ENCODE peak calls at places on chromosomes 11 and 22, in eight cellular contexts. J is tibial nerve; X is HL-60; C is body of pancreas; P is SK-N-SH; N is uterus; E is breast epithelium; A is CD8-positive, alpha-beta memory T cell. R is an unnamed sample.

GRCh38 chr22:23705358-23705757 is 14.5 kb downstream of the RGL4 start:
- DNase-seq in J (no peak), X (no peak), C (no peak), P (no peak), N (no peak), E (no peak), A (no peak), R (no peak)

GRCh38 chr11:67731583-67731982 is 57.2 kb upstream of the ALDH3B2 start:
- DNase-seq in J (no peak), X (no peak), C (no peak), P (peak), N (no peak), E (no peak), A (no peak), R (no peak)

GRCh38 chr11:86519064-86519911 is 144.6 kb downstream of the CCDC81 start:
- DNase-seq in J (no peak), X (no peak), C (no peak), P (no peak), N (peak), E (peak), A (no peak), R (peak)

GRCh38 chr22:32202539-32203180 is 2.2 kb downstream of the RFPL2 start:
- DNase-seq in J (no peak), X (peak), C (peak), P (peak), N (no peak), E (no peak), A (no peak), R (no peak)

GRCh38 chr11:90919332-90919731 is 696.5 kb upstream of the CHORDC1 start:
- DNase-seq in J (no peak), X (no peak), C (no peak), P (no peak), N (no peak), E (no peak), A (no peak), R (no peak)

GRCh38 chr11:74380746-74381439 is 17.3 kb downstream of the PGM2L1 start:
- DNase-seq in J (no peak), X (no peak), C (peak), P (no peak), N (no peak), E (peak), A (no peak), R (no peak)

GRCh38 chr11:14578551-14578956 is 58.4 kb upstream of the PSMA1 start:
- DNase-seq in J (peak), X (peak), C (peak), P (peak), N (no peak), E (no peak), A (peak), R (no peak)

GRCh38 chr22:20243545-20244249 is 24.4 kb downstream of the RTN4R start:
- DNase-seq in J (no peak), X (peak), C (peak), P (peak), N (peak), E (peak), A (peak), R (peak)

GRCh38 chr22:44473166-44473565 is 24.9 kb downstream of the RTL6 start:
- DNase-seq in J (no peak), X (no peak), C (no peak), P (no peak), N (no peak), E (no peak), A (no peak), R (no peak)

GRCh38 chr11:119091083-119091650 is 6.5 kb downstream of the HMBS start:
- DNase-seq in J (no peak), X (no peak), C (no peak), P (no peak), N (no peak), E (no peak), A (no peak), R (no peak)

GRCh38 chr11:120061761-120062560 is 76.0 kb downstream of the TRIM29 start:
- DNase-seq in J (no peak), X (no peak), C (no peak), P (no peak), N (peak), E (peak), A (peak), R (no peak)

GRCh38 chr22:39647836-39648500 is 77.4 kb downstream of the CACNA1I start:
- DNase-seq in J (no peak), X (no peak), C (no peak), P (no peak), N (no peak), E (no peak), A (no peak), R (no peak)

GRCh38 chr11:2258501-2259465 is 11.6 kb downstream of the ASCL2 start:
- DNase-seq in J (no peak), X (no peak), C (peak), P (no peak), N (no peak), E (no peak), A (no peak), R (no peak)

GRCh38 chr11:130760515-130761125 is 155.7 kb downstream of the SNX19 start:
- DNase-seq in J (no peak), X (no peak), C (no peak), P (no peak), N (no peak), E (no peak), A (no peak), R (no peak)

GRCh38 chr11:112961146-112961668 is at the start of gene NCAM1:
- DNase-seq in J (peak), X (peak), C (peak), P (peak), N (peak), E (no peak), A (no peak), R (no peak)

GRCh38 chr11:2302280-2302843 is 549 bp downstream of the TSPAN32 start:
- DNase-seq in J (no peak), X (peak), C (no peak), P (peak), N (no peak), E (peak), A (no peak), R (no peak)

GRCh38 chr11:93728792-93729128 is 12.5 kb downstream of the TAF1D start:
- DNase-seq in J (no peak), X (no peak), C (no peak), P (no peak), N (no peak), E (no peak), A (no peak), R (no peak)
- H3K27ac ChIP-seq in J (no peak), X (peak), C (no peak), P (peak), N (no peak), E (no peak), A (no peak), R (no peak)

GRCh38 chr11:59754494-59754858 is 700 bp upstream of the STX3 start:
- DNase-seq in J (no peak), X (no peak), C (no peak), P (peak), N (no peak), E (no peak), A (no peak), R (no peak)

GRCh38 chr11:59756845-59757244 is 1.7 kb downstream of the STX3 start:
- DNase-seq in J (no peak), X (peak), C (peak), P (no peak), N (peak), E (peak), A (no peak), R (no peak)

GRCh38 chr11:59754859-59755700 is at the start of gene STX3:
- DNase-seq in J (peak), X (peak), C (peak), P (peak), N (peak), E (peak), A (peak), R (no peak)

GRCh38 chr11:59755701-59756495 is 722 bp downstream of the STX3 start:
- DNase-seq in J (peak), X (peak), C (peak), P (peak), N (peak), E (peak), A (peak), R (peak)

DNA sequence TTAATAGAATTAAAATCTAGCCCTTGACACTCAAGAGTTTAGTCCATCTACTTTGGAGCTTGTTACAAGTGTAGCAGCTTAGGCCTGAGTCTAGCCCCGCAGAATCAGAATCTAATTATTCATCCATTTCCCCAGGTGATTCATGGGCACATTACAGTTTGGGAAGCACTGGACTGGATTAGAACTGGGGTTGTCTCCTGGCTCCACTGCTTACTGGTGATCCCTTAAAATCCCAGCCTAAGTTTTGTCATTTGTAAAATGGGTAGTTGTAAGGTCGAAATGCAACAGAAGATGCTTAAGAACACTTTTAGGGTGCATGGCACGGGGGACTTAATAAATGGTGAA is 1.3 kb downstream of the STX3 start:
- DNase-seq in J (no peak), X (no peak), C (no peak), P (no peak), N (no peak), E (no peak), A (no peak), R (no peak)
- H3K4me3 ChIP-seq in J (peak), X (peak), C (no peak), P (peak), N (no peak), E (peak), A (peak), R (peak)

GRCh38 chr11:111077938-111078337 is 167.6 kb upstream of the POU2AF2 start:
- DNase-seq in J (no peak), X (no peak), C (no peak), P (no peak), N (no peak), E (no peak), A (no peak), R (no peak)
- H3K27ac ChIP-seq in J (no peak), X (no peak), C (no peak), P (no peak), N (no peak), E (no peak), A (no peak), R (no peak)

GRCh38 chr11:115656041-115656440 is 151.8 kb upstream of the CADM1 start:
- DNase-seq in J (no peak), X (no peak), C (no peak), P (no peak), N (no peak), E (no peak), A (no peak), R (no peak)

GRCh38 chr11:115660072-115660805 is 156.0 kb upstream of the CADM1 start:
- DNase-seq in J (no peak), X (no peak), C (no peak), P (no peak), N (no peak), E (no peak), A (no peak), R (no peak)

GRCh38 chr11:115656684-115657083 is 152.5 kb upstream of the CADM1 start:
- DNase-seq in J (no peak), X (no peak), C (no peak), P (no peak), N (no peak), E (no peak), A (no peak), R (no peak)

GRCh38 chr11:115657586-115657985 is 153.4 kb upstream of the CADM1 start:
- DNase-seq in J (no peak), X (no peak), C (no peak), P (no peak), N (no peak), E (no peak), A (no peak), R (no peak)

GRCh38 chr11:115659061-115659963 is 155.1 kb upstream of the CADM1 start:
- DNase-seq in J (no peak), X (no peak), C (no peak), P (peak), N (no peak), E (no peak), A (no peak), R (no peak)
- H3K4me3 ChIP-seq in J (peak), X (peak), C (no peak), P (peak), N (no peak), E (peak), A (no peak), R (peak)

GRCh38 chr22:17265649-17266248 is 46.5 kb upstream of the ADA2 start:
- DNase-seq in J (no peak), X (no peak), C (no peak), P (no peak), N (no peak), E (no peak), A (no peak), R (no peak)
- H3K27ac ChIP-seq in J (no peak), X (no peak), C (peak), P (no peak), N (no peak), E (no peak), A (no peak), R (no peak)

GRCh38 chr22:41261541-41262249 is 21.0 kb upstream of the CHADL start:
- DNase-seq in J (no peak), X (no peak), C (no peak), P (no peak), N (no peak), E (peak), A (no peak), R (no peak)
- H3K4me3 ChIP-seq in J (no peak), X (no peak), C (no peak), P (no peak), N (no peak), E (no peak), A (no peak), R (no peak)